ENCODE peak calls at places on chromosomes 16 and 17, in six cellular contexts. G is germinal center; N is COR-L47; M is activated naive CD8-positive, alpha-beta T cell treated with anti-CD3 and anti-CD28 coated beads, Interleukin-2, amount 50 U/mL, for 24 hours; P is GM04503; D is EL. C is an unnamed sample.

GRCh38 chr17:4506180-4506814 is 7.6 kb downstream of the SPNS2 start:
- DNase-seq in G (no peak), N (no peak), M (no peak), P (no peak), D (no peak), C (no peak)

GRCh38 chr17:752620-753219 is 656 bp upstream of the GEMIN4 start:
- DNase-seq in G (peak; percentile 61), N (peak; percentile 30), M (no peak), P (no peak), D (peak; percentile 36), C (no peak)

GRCh38 chr16:82629441-82630027 is 2.8 kb downstream of the CDH13 start:
- DNase-seq in G (no peak), N (no peak), M (no peak), P (peak; percentile 89), D (peak; percentile 94), C (no peak)

GRCh38 chr16:29182501-29182900 is 197.6 kb downstream of the LAT start:
- DNase-seq in G (no peak), N (no peak), M (no peak), P (no peak), D (no peak), C (no peak)

GRCh38 chr16:77414752-77415231 is 20.0 kb downstream of the ADAMTS18 start:
- DNase-seq in G (no peak), N (peak; percentile 27), M (no peak), P (no peak), D (no peak), C (no peak)

GRCh38 chr17:78828470-78829185 is 12.0 kb downstream of the USP36 start:
- DNase-seq in G (no peak), N (no peak), M (no peak), P (no peak), D (peak; percentile 70), C (no peak)

GRCh38 chr16:28090646-28091377 is 27.3 kb upstream of the GSG1L start:
- DNase-seq in G (no peak), N (no peak), M (peak; percentile 10), P (no peak), D (peak; percentile 66), C (no peak)

GRCh38 chr16:27737513-27737912 is 187.6 kb downstream of the KATNIP start:
- DNase-seq in G (no peak), N (no peak), M (no peak), P (no peak), D (no peak), C (no peak)

GRCh38 chr16:85167589-85168537 is 55.6 kb upstream of the CIBAR2 start:
- DNase-seq in G (no peak), N (no peak), M (no peak), P (no peak), D (no peak), C (no peak)

GRCh38 chr17:1231456-1231855 is 38.8 kb upstream of the BHLHA9 start:
- DNase-seq in G (no peak), N (no peak), M (no peak), P (no peak), D (no peak), C (no peak)

GRCh38 chr17:51044964-51045363 is 75.7 kb downstream of the SPAG9 start:
- DNase-seq in G (no peak), N (peak; percentile 14), M (no peak), P (no peak), D (no peak), C (no peak)

GRCh38 chr16:88541109-88541508 is 29.1 kb upstream of the ZC3H18 start:
- DNase-seq in G (no peak), N (no peak), M (no peak), P (no peak), D (no peak), C (no peak)

GRCh38 chr17:8117980-8118768 is at the start of gene ALOXE3:
- DNase-seq in G (no peak), N (no peak), M (no peak), P (no peak), D (peak; percentile 77), C (no peak)